ENCODE peak calls at places on chromosomes 16 and 17, in seven cellular contexts. One of them, this sample, is unnamed.

GRCh38 chr17:75289832-75290337 is 652 bp upstream of the SLC25A19 start:
- DNase-seq in K562: no peak
- DNase-seq in SK-N-SH: no peak
- DNase-seq in GM12878: peak
- DNase-seq in H1: no peak
- DNase-seq in HCT116: no peak
- DNase-seq in HepG2: no peak
- DNase-seq in this sample: peak

GRCh38 chr17:72594248-72594647 is 473.4 kb downstream of the SOX9 start:
- DNase-seq in GM12878: no peak
- DNase-seq in HCT116: no peak
- DNase-seq in K562: no peak
- DNase-seq in HepG2: no peak
- DNase-seq in H1: no peak
- DNase-seq in SK-N-SH: no peak
- DNase-seq in this sample: no peak

GRCh38 chr16:20020976-20021375 is 52.7 kb downstream of the GPR139 start:
- DNase-seq in SK-N-SH: no peak
- DNase-seq in HepG2: no peak
- DNase-seq in GM12878: no peak
- DNase-seq in K562: no peak
- DNase-seq in H1: no peak
- DNase-seq in HCT116: no peak
- DNase-seq in this sample: no peak

GRCh38 chr17:75652934-75653549 is 13.9 kb downstream of the RECQL5 start:
- DNase-seq in H1: peak
- DNase-seq in HCT116: no peak
- DNase-seq in GM12878: no peak
- DNase-seq in K562: peak
- DNase-seq in SK-N-SH: peak
- DNase-seq in HepG2: peak
- DNase-seq in this sample: peak

GRCh38 chr16:65490296-65490695 is 368.4 kb upstream of the CDH11 start:
- DNase-seq in SK-N-SH: no peak
- DNase-seq in GM12878: no peak
- DNase-seq in H1: no peak
- DNase-seq in HepG2: no peak
- DNase-seq in K562: no peak
- DNase-seq in HCT116: no peak
- DNase-seq in this sample: no peak

GRCh38 chr17:44379887-44380286 is 9.6 kb downstream of the ITGA2B start:
- DNase-seq in K562: no peak
- DNase-seq in SK-N-SH: no peak
- DNase-seq in H1: no peak
- DNase-seq in HCT116: no peak
- DNase-seq in HepG2: no peak
- DNase-seq in GM12878: no peak
- DNase-seq in this sample: no peak

GRCh38 chr17:9240659-9241370 is 219.5 kb downstream of the NTN1 start:
- DNase-seq in K562: peak
- DNase-seq in HepG2: peak
- DNase-seq in H1: no peak
- DNase-seq in HCT116: no peak
- DNase-seq in SK-N-SH: no peak
- DNase-seq in GM12878: no peak
- DNase-seq in this sample: no peak

GRCh38 chr16:89108412-89108811 is 14.8 kb downstream of the ACSF3 start:
- DNase-seq in H1: no peak
- DNase-seq in HCT116: no peak
- DNase-seq in SK-N-SH: no peak
- DNase-seq in K562: no peak
- DNase-seq in HepG2: no peak
- DNase-seq in GM12878: no peak
- DNase-seq in this sample: no peak

GRCh38 chr16:35146723-35147458 is 1687.5 kb downstream of the TP53TG3F start:
- DNase-seq in HepG2: no peak
- DNase-seq in SK-N-SH: no peak
- DNase-seq in HCT116: no peak
- DNase-seq in K562: no peak
- DNase-seq in GM12878: no peak
- DNase-seq in H1: no peak
- DNase-seq in this sample: no peak

GRCh38 chr17:37661372-37662014 is 18.2 kb upstream of the DDX52 start:
- DNase-seq in HCT116: no peak
- DNase-seq in H1: no peak
- DNase-seq in SK-N-SH: no peak
- DNase-seq in GM12878: no peak
- DNase-seq in K562: no peak
- DNase-seq in HepG2: no peak
- DNase-seq in this sample: no peak

GRCh38 chr16:75319513-75320401 is 68.3 kb upstream of the BCAR1 start:
- DNase-seq in HepG2: no peak
- DNase-seq in K562: no peak
- DNase-seq in H1: no peak
- DNase-seq in HCT116: no peak
- DNase-seq in GM12878: peak
- DNase-seq in SK-N-SH: no peak
- DNase-seq in this sample: no peak

GRCh38 chr17:77343031-77343866 is 202.5 kb downstream of the SEC14L1 start:
- DNase-seq in HepG2: no peak
- DNase-seq in K562: no peak
- DNase-seq in GM12878: no peak
- DNase-seq in H1: no peak
- DNase-seq in SK-N-SH: no peak
- DNase-seq in HCT116: no peak
- DNase-seq in this sample: no peak

DNA sequence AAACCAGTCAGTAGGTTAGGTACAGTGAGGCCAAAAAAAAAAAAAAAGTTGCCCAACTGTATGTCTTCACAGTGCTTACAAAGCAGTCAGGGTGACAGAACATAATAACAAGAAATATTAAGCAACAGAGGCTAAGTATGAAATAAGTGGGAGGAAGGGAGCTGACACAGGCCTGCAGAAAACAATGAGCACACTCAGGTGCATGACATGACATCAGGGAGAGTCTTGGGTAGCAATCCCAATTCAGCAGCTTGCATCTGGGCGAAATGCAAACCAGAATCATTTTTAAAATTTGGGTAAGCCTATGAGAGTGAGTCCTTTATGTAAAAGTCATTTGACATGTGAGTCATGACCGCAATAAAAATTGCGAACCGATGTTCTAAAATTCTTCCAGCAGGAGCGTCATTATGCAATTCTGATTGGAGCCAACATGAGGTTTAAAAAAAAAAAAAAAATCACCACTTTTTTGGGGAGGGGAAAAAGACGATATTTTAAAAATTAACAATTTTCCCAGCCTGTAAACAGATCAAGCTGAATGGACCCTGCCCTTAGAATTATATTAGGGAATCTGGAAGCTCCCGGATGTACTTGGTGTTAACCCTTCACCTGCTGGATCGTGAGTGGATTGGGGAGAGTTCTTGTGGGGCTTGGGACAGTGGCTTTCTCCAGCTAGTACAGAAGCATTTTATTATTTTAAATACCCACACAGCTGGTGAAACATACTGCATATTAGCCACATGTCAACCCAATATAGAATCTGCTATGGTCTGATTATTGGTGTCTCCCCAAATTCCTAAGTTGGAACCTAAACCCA is 127.9 kb downstream of the NPIPB5 start:
- DNase-seq in H1: no peak
- DNase-seq in GM12878: no peak
- DNase-seq in SK-N-SH: no peak
- DNase-seq in HCT116: no peak
- DNase-seq in HepG2: no peak
- DNase-seq in K562: no peak
- DNase-seq in this sample: no peak
- TF ChIP-seq JUND in H1: no peak
- TF ChIP-seq JUND in GM12878: no peak
- TF ChIP-seq JUND in SK-N-SH: no peak
- TF ChIP-seq JUND in HCT116: no peak
- TF ChIP-seq JUND in HepG2: no peak
- TF ChIP-seq JUND in K562: no peak
- TF ChIP-seq JUND in this sample: no peak

GRCh38 chr17:337453-337852 is 15.2 kb downstream of the RPH3AL start:
- DNase-seq in HCT116: no peak
- DNase-seq in K562: no peak
- DNase-seq in SK-N-SH: no peak
- DNase-seq in HepG2: no peak
- DNase-seq in GM12878: no peak
- DNase-seq in H1: no peak
- DNase-seq in this sample: no peak

GRCh38 chr17:338442-339192 is 14.0 kb downstream of the RPH3AL start:
- DNase-seq in GM12878: no peak
- DNase-seq in H1: no peak
- DNase-seq in HCT116: no peak
- DNase-seq in SK-N-SH: no peak
- DNase-seq in K562: no peak
- DNase-seq in HepG2: peak
- DNase-seq in this sample: no peak

GRCh38 chr17:340074-340473 is 12.5 kb downstream of the RPH3AL start:
- DNase-seq in SK-N-SH: peak
- DNase-seq in H1: no peak
- DNase-seq in HCT116: no peak
- DNase-seq in K562: no peak
- DNase-seq in HepG2: no peak
- DNase-seq in GM12878: no peak
- DNase-seq in this sample: no peak

GRCh38 chr17:337866-338265 is 14.7 kb downstream of the RPH3AL start:
- DNase-seq in K562: no peak
- DNase-seq in SK-N-SH: no peak
- DNase-seq in HCT116: no peak
- DNase-seq in GM12878: peak
- DNase-seq in H1: no peak
- DNase-seq in HepG2: no peak
- DNase-seq in this sample: no peak

DNA sequence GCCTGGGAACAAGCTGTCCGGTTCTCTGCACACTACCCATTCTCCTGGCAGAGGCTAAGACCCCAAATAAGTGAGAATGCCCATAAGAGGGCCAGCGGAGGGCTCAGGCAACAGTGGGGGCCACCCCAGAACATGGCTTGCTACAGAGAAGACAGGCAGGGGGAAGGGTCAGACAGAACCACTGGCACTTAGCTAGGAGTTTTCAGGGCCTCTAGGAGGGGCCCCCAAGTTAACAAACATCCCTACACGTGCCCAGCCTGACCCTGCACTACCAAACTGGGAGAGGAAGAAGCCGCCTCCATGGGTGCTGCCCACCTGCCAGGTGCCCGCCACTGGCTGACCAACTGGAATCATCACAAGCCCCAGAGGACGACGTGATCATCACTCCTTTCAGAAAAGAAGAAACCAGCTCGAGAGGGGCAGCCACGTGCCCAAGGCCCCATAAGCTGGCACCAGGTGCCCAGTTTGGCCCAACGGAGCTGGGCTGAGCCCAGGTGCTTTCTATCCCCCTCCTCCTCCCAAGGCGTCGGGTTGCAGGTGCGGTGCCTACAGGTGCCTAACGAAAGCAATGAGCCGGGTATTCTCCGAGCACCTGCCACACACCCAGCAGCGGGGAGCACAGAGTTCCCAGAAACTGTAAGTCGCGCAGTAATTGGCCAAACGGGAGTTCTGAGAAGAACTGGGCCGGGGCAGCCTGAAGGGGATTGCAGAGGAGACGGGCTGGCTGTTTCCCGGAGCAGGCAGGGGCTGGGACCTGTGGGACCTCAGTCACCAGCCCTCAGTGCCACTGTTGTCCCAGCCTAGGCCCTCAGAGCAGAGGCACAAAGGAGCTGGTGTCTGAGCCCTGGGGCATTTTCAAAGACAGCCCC is 13.2 kb downstream of the RPH3AL start:
- DNase-seq in GM12878: no peak
- DNase-seq in H1: no peak
- DNase-seq in K562: no peak
- DNase-seq in SK-N-SH: peak
- DNase-seq in HCT116: no peak
- DNase-seq in HepG2: no peak
- DNase-seq in this sample: no peak
- TF ChIP-seq JUND in GM12878: no peak
- TF ChIP-seq JUND in H1: no peak
- TF ChIP-seq JUND in K562: no peak
- TF ChIP-seq JUND in SK-N-SH: no peak
- TF ChIP-seq JUND in HCT116: no peak
- TF ChIP-seq JUND in HepG2: no peak
- TF ChIP-seq JUND in this sample: no peak

GRCh38 chr16:84650062-84650991 is 2.0 kb downstream of the KLHL36 start:
- DNase-seq in GM12878: no peak
- DNase-seq in HCT116: no peak
- DNase-seq in SK-N-SH: no peak
- DNase-seq in H1: no peak
- DNase-seq in HepG2: peak
- DNase-seq in K562: no peak
- DNase-seq in this sample: no peak

GRCh38 chr16:84652565-84652964 is 4.3 kb downstream of the KLHL36 start:
- DNase-seq in GM12878: no peak
- DNase-seq in HepG2: no peak
- DNase-seq in K562: no peak
- DNase-seq in H1: no peak
- DNase-seq in SK-N-SH: no peak
- DNase-seq in HCT116: no peak
- DNase-seq in this sample: no peak

GRCh38 chr16:84647830-84648594 is at the start of gene KLHL36:
- DNase-seq in K562: peak
- DNase-seq in GM12878: no peak
- DNase-seq in SK-N-SH: peak
- DNase-seq in HepG2: no peak
- DNase-seq in H1: peak
- DNase-seq in HCT116: no peak
- DNase-seq in this sample: peak

GRCh38 chr16:84648595-84649510 is 542 bp downstream of the KLHL36 start:
- DNase-seq in SK-N-SH: peak
- DNase-seq in H1: peak
- DNase-seq in HCT116: no peak
- DNase-seq in K562: peak
- DNase-seq in GM12878: no peak
- DNase-seq in HepG2: no peak
- DNase-seq in this sample: peak

GRCh38 chr16:84649511-84649861 is 1.2 kb downstream of the KLHL36 start:
- DNase-seq in SK-N-SH: no peak
- DNase-seq in HepG2: no peak
- DNase-seq in HCT116: no peak
- DNase-seq in H1: no peak
- DNase-seq in GM12878: no peak
- DNase-seq in K562: no peak
- DNase-seq in this sample: no peak
- TF ChIP-seq JUND in SK-N-SH: no peak
- TF ChIP-seq JUND in HepG2: no peak
- TF ChIP-seq JUND in HCT116: no peak
- TF ChIP-seq JUND in H1: no peak
- TF ChIP-seq JUND in GM12878: no peak
- TF ChIP-seq JUND in K562: no peak
- TF ChIP-seq JUND in this sample: no peak

DNA sequence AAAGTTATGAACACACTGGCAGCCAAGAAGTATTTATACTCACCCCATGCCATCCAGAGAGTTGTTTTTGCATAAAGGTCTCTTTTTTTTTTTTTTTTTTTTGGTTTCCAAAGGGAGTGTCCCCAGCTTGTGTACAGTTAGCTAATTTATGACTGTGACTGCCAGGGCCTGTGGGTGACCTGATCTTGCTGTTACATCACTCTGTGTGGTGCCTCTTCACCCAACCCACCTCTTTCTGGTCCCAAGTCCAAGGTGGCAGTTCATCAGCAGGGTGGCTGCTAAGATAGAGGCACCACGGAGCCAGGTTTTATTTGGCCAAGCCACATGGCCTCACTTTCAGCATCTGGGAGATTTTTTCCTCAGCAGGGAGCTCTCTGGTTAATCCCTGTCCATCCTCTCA is at the start of gene NOS2:
- DNase-seq in K562: no peak
- DNase-seq in HepG2: peak
- DNase-seq in SK-N-SH: no peak
- DNase-seq in GM12878: no peak
- DNase-seq in H1: no peak
- DNase-seq in HCT116: no peak
- DNase-seq in this sample: no peak
- TF ChIP-seq JUND in K562: no peak
- TF ChIP-seq JUND in HepG2: no peak
- TF ChIP-seq JUND in SK-N-SH: no peak
- TF ChIP-seq JUND in GM12878: no peak
- TF ChIP-seq JUND in H1: no peak
- TF ChIP-seq JUND in HCT116: no peak
- TF ChIP-seq JUND in this sample: no peak

This sample was measured in T47D.